ENCODE peak calls at places on chromosomes 2 and 18, in four cellular contexts. One of them, this sample, is unnamed.
A peak's percentile ranks its signal among the peaks of the same experiment; 100 is the strongest.

GRCh38 chr2:9802576-9802993 is 40.7 kb upstream of the TAF1B start:
- DNase-seq in H1: no peak
- DNase-seq in cardiac muscle cell: no peak
- DNase-seq in GM10248: no peak
- DNase-seq in this sample: no peak

GRCh38 chr18:53451902-53452301 is 772.6 kb downstream of the MBD2 start:
- DNase-seq in cardiac muscle cell: no peak
- DNase-seq in H1: no peak
- DNase-seq in GM10248: no peak
- DNase-seq in this sample: no peak

GRCh38 chr2:219430633-219431615 is 3.7 kb upstream of the SPEG start:
- DNase-seq in H1: no peak
- DNase-seq in cardiac muscle cell: peak; percentile 70
- DNase-seq in GM10248: no peak
- DNase-seq in this sample: no peak

GRCh38 chr2:72148975-72149555 is 1.4 kb upstream of the CYP26B1 start:
- DNase-seq in GM10248: peak; percentile 19
- DNase-seq in cardiac muscle cell: peak; percentile 75
- DNase-seq in H1: no peak
- DNase-seq in this sample: peak; percentile 49

GRCh38 chr2:173831312-173832229 is 133.6 kb downstream of the SP3 start:
- DNase-seq in GM10248: no peak
- DNase-seq in cardiac muscle cell: peak; percentile 53
- DNase-seq in H1: no peak
- DNase-seq in this sample: no peak

GRCh38 chr18:37006742-37007141 is 177.8 kb downstream of the KIAA1328 start:
- DNase-seq in GM10248: no peak
- DNase-seq in H1: no peak
- DNase-seq in cardiac muscle cell: no peak
- DNase-seq in this sample: no peak

GRCh38 chr2:235594041-235594440 is 100.2 kb downstream of the AGAP1 start:
- DNase-seq in GM10248: peak; percentile 49
- DNase-seq in cardiac muscle cell: peak; percentile 83
- DNase-seq in H1: no peak
- DNase-seq in this sample: no peak

GRCh38 chr2:33074197-33074596 is 127.4 kb downstream of the LTBP1 start:
- DNase-seq in GM10248: no peak
- DNase-seq in cardiac muscle cell: no peak
- DNase-seq in H1: no peak
- DNase-seq in this sample: no peak

GRCh38 chr18:22113144-22113813 is 56.1 kb upstream of the GATA6 start:
- DNase-seq in GM10248: no peak
- DNase-seq in cardiac muscle cell: no peak
- DNase-seq in H1: no peak
- DNase-seq in this sample: no peak

GRCh38 chr2:5846881-5847280 is 154.7 kb downstream of the SOX11 start:
- DNase-seq in cardiac muscle cell: no peak
- DNase-seq in H1: no peak
- DNase-seq in GM10248: no peak
- DNase-seq in this sample: no peak

GRCh38 chr18:80200932-80201672 is 46.2 kb downstream of the PARD6G start:
- DNase-seq in H1: no peak
- DNase-seq in GM10248: peak; percentile 11
- DNase-seq in cardiac muscle cell: no peak
- DNase-seq in this sample: no peak

GRCh38 chr2:207635468-207636200 is 10.4 kb upstream of the METTL21A start:
- DNase-seq in GM10248: no peak
- DNase-seq in cardiac muscle cell: no peak
- DNase-seq in H1: no peak
- DNase-seq in this sample: no peak

GRCh38 chr2:42886921-42887320 is 94.5 kb upstream of the HAAO start:
- DNase-seq in GM10248: no peak
- DNase-seq in H1: no peak
- DNase-seq in cardiac muscle cell: no peak
- DNase-seq in this sample: no peak

DNA sequence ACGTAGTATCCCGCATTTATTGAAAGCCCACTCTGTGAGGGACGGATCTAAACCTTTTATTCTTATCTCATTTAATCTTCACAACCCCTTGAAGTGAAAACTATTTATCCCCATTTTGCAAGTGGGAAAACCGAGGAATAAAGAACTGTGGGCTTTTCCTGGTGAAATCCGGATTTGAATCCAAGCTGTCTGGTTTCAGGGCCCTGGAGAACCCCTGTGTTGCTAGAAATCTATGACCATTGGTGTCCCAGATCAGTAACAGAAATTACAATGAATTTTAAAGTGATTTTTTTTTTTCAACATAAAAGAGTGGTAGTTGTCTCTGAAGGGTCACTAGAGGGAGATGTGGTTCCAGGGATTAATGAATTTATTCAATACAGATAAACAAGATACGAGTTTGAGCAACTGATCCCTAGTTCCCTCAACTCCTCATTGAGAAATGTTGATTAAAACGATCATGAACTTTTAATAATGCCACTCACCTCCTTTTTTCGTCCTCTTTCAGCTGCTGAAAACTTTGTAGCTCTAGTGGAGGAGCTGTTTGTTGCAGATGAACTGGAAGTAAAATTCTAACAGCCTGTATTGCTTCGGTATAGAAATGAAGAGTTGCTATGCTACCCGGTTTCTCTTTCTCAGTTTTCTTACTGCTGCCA is 940 bp downstream of the XRCC5 start:
- DNase-seq in GM10248: no peak
- DNase-seq in cardiac muscle cell: peak; percentile 28
- DNase-seq in H1: no peak
- DNase-seq in this sample: no peak
- TF ChIP-seq CTCF in GM10248: peak; percentile 38
- TF ChIP-seq CTCF in cardiac muscle cell: peak; percentile 57
- TF ChIP-seq CTCF in H1: no peak
- TF ChIP-seq CTCF in this sample: peak; percentile 86

DNA sequence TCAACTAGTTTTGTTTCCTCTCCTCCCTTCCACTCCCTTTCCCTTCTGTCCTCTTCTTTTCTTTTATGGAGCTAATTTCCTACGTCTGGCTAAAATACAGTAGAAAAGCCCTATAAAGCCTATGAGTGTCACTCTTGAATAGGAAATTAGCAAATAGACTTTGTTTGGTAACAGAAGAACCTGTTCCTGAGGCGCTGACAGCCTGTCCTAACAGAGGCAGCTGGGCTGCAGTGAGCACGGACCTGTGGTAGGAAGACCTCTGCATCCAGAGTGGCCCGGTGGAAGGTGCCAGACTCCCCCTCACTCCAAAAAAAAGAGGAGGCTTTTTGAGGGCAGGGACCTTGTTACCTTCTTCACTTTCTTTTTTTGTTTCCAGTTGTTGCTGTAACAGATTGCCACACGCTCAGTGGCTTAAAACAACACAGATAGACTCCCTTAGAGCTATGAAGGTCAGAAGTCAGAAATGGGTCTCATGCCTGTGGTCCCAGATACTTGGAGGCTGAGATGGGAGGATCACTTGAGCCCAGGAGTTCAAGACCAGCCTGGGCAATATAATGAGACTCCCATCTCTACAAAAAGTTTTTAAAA is 81.2 kb upstream of the TXNDC2 start:
- DNase-seq in H1: no peak
- DNase-seq in cardiac muscle cell: no peak
- DNase-seq in GM10248: no peak
- DNase-seq in this sample: no peak
- TF ChIP-seq CTCF in H1: no peak
- TF ChIP-seq CTCF in cardiac muscle cell: no peak
- TF ChIP-seq CTCF in GM10248: no peak
- TF ChIP-seq CTCF in this sample: no peak

DNA sequence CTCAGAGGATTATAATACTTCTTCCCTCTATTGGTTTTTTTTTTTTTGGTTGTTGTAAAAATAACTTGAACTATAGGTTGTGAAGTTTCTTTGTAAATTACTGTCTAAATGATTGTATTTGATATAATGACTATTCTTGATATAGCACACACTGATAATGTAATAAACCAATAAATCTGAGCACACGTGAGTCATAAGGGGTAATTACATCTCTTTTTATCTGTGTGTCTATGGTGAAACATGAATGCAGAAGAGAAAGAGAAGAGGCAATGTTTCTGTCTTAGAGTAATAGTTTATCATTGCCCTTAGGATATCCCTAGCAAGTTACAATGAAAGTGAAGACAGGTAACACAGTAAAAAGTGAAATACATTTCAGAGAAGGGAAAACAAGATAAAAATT is 64.1 kb upstream of the RAPGEF4 start:
- DNase-seq in GM10248: no peak
- DNase-seq in H1: no peak
- DNase-seq in cardiac muscle cell: no peak
- DNase-seq in this sample: no peak
- TF ChIP-seq CTCF in GM10248: no peak
- TF ChIP-seq CTCF in H1: no peak
- TF ChIP-seq CTCF in cardiac muscle cell: no peak
- TF ChIP-seq CTCF in this sample: no peak

GRCh38 chr18:35713545-35713944 is 132.0 kb downstream of the GALNT1 start:
- DNase-seq in GM10248: no peak
- DNase-seq in H1: no peak
- DNase-seq in cardiac muscle cell: no peak
- DNase-seq in this sample: no peak

GRCh38 chr18:35714539-35714938 is 133.0 kb downstream of the GALNT1 start:
- DNase-seq in cardiac muscle cell: no peak
- DNase-seq in GM10248: no peak
- DNase-seq in H1: no peak
- DNase-seq in this sample: no peak

GRCh38 chr18:35717182-35717581 is 135.6 kb downstream of the GALNT1 start:
- DNase-seq in cardiac muscle cell: no peak
- DNase-seq in GM10248: no peak
- DNase-seq in H1: no peak
- DNase-seq in this sample: no peak

GRCh38 chr18:35715139-35715538 is 133.6 kb downstream of the GALNT1 start:
- DNase-seq in H1: no peak
- DNase-seq in cardiac muscle cell: no peak
- DNase-seq in GM10248: no peak
- DNase-seq in this sample: no peak

GRCh38 chr18:35716169-35716831 is 134.8 kb downstream of the GALNT1 start:
- DNase-seq in H1: no peak
- DNase-seq in cardiac muscle cell: no peak
- DNase-seq in GM10248: no peak
- DNase-seq in this sample: no peak
- TF ChIP-seq CTCF in H1: no peak
- TF ChIP-seq CTCF in cardiac muscle cell: no peak
- TF ChIP-seq CTCF in GM10248: no peak
- TF ChIP-seq CTCF in this sample: no peak

GRCh38 chr2:28649481-28650260 is 102.0 kb upstream of the PPP1CB start:
- DNase-seq in H1: no peak
- DNase-seq in GM10248: peak; percentile 53
- DNase-seq in cardiac muscle cell: no peak
- DNase-seq in this sample: peak; percentile 89

GRCh38 chr2:28652217-28652616 is 99.4 kb upstream of the PPP1CB start:
- DNase-seq in cardiac muscle cell: no peak
- DNase-seq in GM10248: no peak
- DNase-seq in H1: no peak
- DNase-seq in this sample: no peak

GRCh38 chr2:28648147-28648546 is 103.5 kb upstream of the PPP1CB start:
- DNase-seq in H1: no peak
- DNase-seq in cardiac muscle cell: no peak
- DNase-seq in GM10248: no peak
- DNase-seq in this sample: peak; percentile 47

GRCh38 chr2:28648671-28649395 is 102.8 kb upstream of the PPP1CB start:
- DNase-seq in H1: no peak
- DNase-seq in GM10248: no peak
- DNase-seq in cardiac muscle cell: no peak
- DNase-seq in this sample: no peak

DNA sequence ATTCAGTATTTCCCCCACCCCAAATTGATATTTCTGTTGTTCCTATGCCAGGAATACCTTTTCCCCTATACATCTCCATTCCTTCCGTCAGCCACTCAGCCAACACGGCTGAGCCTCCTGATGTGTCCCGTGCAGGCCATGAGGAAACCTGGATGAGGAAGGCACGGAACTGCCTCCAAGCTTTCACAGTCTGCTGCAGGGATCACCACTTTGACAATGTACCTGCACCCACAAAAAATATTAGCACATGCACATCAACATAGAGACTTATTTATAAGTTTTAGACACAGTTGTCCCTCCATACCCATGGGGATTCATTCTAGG is 101.4 kb upstream of the PPP1CB start:
- DNase-seq in H1: no peak
- DNase-seq in GM10248: no peak
- DNase-seq in cardiac muscle cell: no peak
- DNase-seq in this sample: no peak
- TF ChIP-seq CTCF in H1: no peak
- TF ChIP-seq CTCF in GM10248: no peak
- TF ChIP-seq CTCF in cardiac muscle cell: no peak
- TF ChIP-seq CTCF in this sample: no peak